ENCODE peak calls at places on chromosomes 12 and 14, in six cellular contexts. C is SK-N-SH, E is PC-3, N is neural progenitor cell, B is HCT116, I is MM.1S. L is an unnamed sample.

GRCh38 chr12:96434107-96434506 is 33.9 kb upstream of the CDK17 start:
- DNase-seq in C (no peak), E (no peak), N (no peak), B (no peak), I (peak; percentile 91), L (peak; percentile 68)

GRCh38 chr14:77024171-77024627 is 4.3 kb downstream of the IRF2BPL start:
- DNase-seq in C (no peak), E (peak; percentile 76), N (peak; percentile 88), B (no peak), I (peak; percentile 95), L (peak; percentile 68)

GRCh38 chr12:109872-110271 is 43.3 kb downstream of the IQSEC3 start:
- DNase-seq in C (no peak), E (no peak), N (no peak), B (no peak), I (no peak), L (no peak)

GRCh38 chr14:95533391-95533821 is 1.4 kb upstream of the GLRX5 start:
- DNase-seq in C (peak; percentile 55), E (peak; percentile 30), N (peak; percentile 27), B (no peak), I (no peak), L (peak; percentile 83)

GRCh38 chr12:121175383-121176119 is 34.4 kb upstream of the P2RX4 start:
- DNase-seq in C (no peak), E (no peak), N (no peak), B (no peak), I (no peak), L (no peak)

GRCh38 chr14:72173038-72173720 is 240.9 kb downstream of the RGS6 start:
- DNase-seq in C (no peak), E (no peak), N (no peak), B (no peak), I (no peak), L (no peak)

GRCh38 chr12:32110942-32111341 is 4.3 kb downstream of the BICD1 start:
- DNase-seq in C (no peak), E (no peak), N (no peak), B (no peak), I (no peak), L (no peak)

GRCh38 chr14:105117257-105117646 is 51.3 kb downstream of the JAG2 start:
- DNase-seq in C (no peak), E (no peak), N (no peak), B (no peak), I (no peak), L (no peak)

GRCh38 chr12:19826988-19827550 is 387.8 kb downstream of the AEBP2 start:
- DNase-seq in C (no peak), E (peak; percentile 24), N (no peak), B (no peak), I (no peak), L (peak; percentile 36)

GRCh38 chr12:40837891-40838424 is 145.7 kb downstream of the CNTN1 start:
- DNase-seq in C (no peak), E (no peak), N (no peak), B (no peak), I (no peak), L (no peak)

GRCh38 chr14:44960146-44960545 is 1.6 kb downstream of the KLHL28 start:
- DNase-seq in C (no peak), E (peak; percentile 6), N (no peak), B (no peak), I (no peak), L (peak; percentile 56)

GRCh38 chr12:117284160-117284559 is 77.3 kb downstream of the NOS1 start:
- DNase-seq in C (no peak), E (no peak), N (no peak), B (no peak), I (no peak), L (no peak)

GRCh38 chr12:107361970-107362369 is 268.6 kb upstream of the CRY1 start:
- DNase-seq in C (no peak), E (no peak), N (no peak), B (no peak), I (no peak), L (no peak)

GRCh38 chr12:95395706-95396105 is 78.2 kb upstream of the METAP2 start:
- DNase-seq in C (no peak), E (no peak), N (no peak), B (no peak), I (no peak), L (no peak)

DNA sequence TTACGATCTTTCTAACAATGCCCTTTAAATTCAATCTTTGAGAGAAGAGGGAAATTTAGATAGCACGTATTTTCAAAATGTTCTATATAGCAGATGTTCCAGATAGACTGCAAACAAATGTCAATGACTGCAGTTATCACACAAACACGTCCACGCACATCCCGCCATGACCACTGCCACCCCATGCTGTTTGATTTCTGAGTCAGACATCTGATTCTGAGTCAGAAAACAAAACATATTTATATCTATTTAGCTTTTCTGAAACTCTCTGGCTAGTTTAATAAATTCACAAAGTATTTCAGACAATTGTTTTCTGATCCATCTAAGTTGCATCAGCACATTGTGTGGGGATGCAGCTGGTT is 105.9 kb upstream of the BCAT1 start:
- DNase-seq in C (no peak), E (no peak), N (no peak), B (no peak), I (no peak), L (peak; percentile 4)
- H3K4me2 ChIP-seq in C (no peak overlapping the region), E (no peak overlapping the region), N (no peak overlapping the region), B (no peak overlapping the region), I (peak overlapping the region; percentile 71), L (no peak overlapping the region)

GRCh38 chr14:50041980-50042379 is 74.4 kb downstream of the VCPKMT start:
- DNase-seq in C (no peak), E (no peak), N (no peak), B (no peak), I (no peak), L (no peak)

GRCh38 chr14:50044040-50044651 is 72.2 kb downstream of the VCPKMT start:
- DNase-seq in C (no peak), E (no peak), N (no peak), B (no peak), I (no peak), L (no peak)

GRCh38 chr14:50047274-50047676 is 69.1 kb downstream of the VCPKMT start:
- DNase-seq in C (no peak), E (peak; percentile 80), N (no peak), B (no peak), I (no peak), L (no peak)

GRCh38 chr14:50045837-50046236 is 70.5 kb downstream of the VCPKMT start:
- DNase-seq in C (no peak), E (no peak), N (no peak), B (no peak), I (no peak), L (no peak)

DNA sequence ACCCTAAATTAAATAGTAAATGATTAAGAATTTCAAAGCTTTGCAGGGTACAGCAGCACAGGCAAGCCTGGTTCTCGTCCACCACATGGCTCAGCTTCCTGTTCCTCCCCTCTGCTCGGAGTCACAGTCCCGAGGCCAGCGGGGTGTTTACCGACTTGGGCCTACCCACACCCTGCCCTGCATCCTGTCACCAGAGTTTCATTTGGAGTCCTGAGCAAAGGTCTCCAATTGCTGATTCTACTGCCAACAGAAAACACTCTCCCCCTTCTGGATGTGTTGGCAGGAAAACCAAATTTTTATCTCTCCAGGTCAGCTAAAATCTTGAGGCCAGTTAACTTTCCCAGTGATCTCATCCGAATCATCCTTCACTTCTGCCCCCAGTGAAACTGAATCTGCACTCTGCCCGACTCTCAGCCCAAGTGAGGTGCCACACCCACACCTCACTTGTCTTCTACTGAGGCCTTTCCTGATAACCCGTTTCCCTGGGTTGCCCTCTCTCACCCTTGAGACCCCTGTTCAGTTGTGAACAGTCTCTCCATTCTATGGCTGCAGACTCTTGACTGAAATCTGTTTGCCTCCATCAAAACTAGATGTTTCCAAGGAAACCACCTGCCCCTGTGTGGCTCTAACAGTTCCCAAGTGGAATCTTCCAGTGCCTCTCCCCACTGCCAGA is 71.2 kb downstream of the VCPKMT start:
- DNase-seq in C (peak; percentile 32), E (peak; percentile 97), N (no peak), B (no peak), I (peak; percentile 16), L (peak; percentile 90)
- TF ChIP-seq EZH2phosphoT487 in C (no peak), E (no peak), N (no peak), B (no peak), I (no peak), L (no peak)

DNA sequence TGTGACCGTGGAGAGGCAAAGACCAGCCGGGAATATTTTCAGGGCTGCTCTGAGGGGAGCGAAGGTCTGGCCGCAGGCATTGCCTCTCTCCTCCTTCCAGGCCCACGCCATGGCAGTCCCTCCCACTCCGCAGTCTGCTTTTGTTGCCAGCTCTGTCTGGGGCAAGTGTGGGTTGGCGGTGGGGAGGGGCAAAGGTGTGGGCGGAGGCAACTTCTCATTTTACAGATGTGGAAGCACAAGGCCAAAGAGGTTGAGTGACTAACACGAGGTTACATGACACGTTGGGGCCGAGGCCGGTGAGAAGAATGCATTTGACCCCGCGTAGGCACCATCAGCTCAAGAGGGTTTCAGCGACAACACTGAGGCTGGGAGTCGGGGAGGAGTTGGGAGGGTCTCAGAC is 6.1 kb upstream of the FAIM2 start:
- DNase-seq in C (no peak), E (no peak), N (peak; percentile 65), B (peak; percentile 48), I (no peak), L (no peak)
- H3K9ac ChIP-seq in C (no peak overlapping the region), E (no peak overlapping the region), N (no peak overlapping the region), B (no peak overlapping the region), I (no peak overlapping the region), L (no peak overlapping the region)

GRCh38 chr14:51432302-51432948 is 192.4 kb downstream of the TMX1 start:
- DNase-seq in C (peak; percentile 27), E (no peak), N (no peak), B (no peak), I (no peak), L (no peak)
- H3K4me2 ChIP-seq in C (no peak overlapping the region), E (no peak overlapping the region), N (no peak overlapping the region), B (no peak overlapping the region), I (no peak overlapping the region), L (no peak overlapping the region)

DNA sequence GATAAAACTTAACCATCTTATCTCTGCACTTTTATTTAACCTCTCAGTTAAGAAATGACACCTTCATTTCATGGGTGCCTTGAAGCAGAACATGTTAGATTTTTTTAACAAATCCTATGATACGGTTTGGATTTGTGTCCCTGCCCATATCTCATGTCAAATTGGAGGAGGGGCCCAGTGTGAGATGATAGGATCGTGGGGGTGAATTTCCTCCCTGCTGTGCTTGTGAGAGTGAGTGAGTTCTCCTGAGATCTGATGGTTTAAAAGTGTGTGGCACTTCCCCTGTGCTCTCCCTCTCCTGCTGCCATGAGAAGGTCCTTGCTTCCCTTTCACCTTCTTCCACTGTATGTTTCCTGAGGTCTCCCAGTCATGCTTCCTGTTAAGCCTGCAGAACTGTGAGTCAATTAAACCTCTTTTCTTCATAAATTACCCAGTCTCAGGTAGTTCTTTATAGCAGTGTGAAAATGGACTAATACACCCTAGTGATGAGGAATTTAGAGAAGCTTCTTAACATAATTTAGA is 97.0 kb downstream of the BCAT1 start:
- DNase-seq in C (no peak), E (no peak), N (no peak), B (no peak), I (no peak), L (no peak)
- TF ChIP-seq EZH2phosphoT487 in C (no peak), E (no peak), N (no peak), B (no peak), I (no peak), L (no peak)

GRCh38 chr12:46208370-46208769 is 60.5 kb downstream of the SLC38A1 start:
- DNase-seq in C (no peak), E (peak; percentile 42), N (no peak), B (no peak), I (no peak), L (no peak)
- H3K9ac ChIP-seq in C (no peak overlapping the region), E (no peak overlapping the region), N (no peak overlapping the region), B (no peak overlapping the region), I (no peak overlapping the region), L (no peak overlapping the region)